ENCODE peak calls at places on chromosomes 11 and 22, in ten cellular contexts. S is kidney, B is left colon, Y is non-pigmented ciliary epithelial cell, A is A549, M is amniotic stem cell, O is substantia nigra, C is HEK293T, X is mucosa of descending colon, D is HFFc6. F is an unnamed sample.

GRCh38 chr22:48404801-48405447 is 1422.7 kb downstream of the BRD1 start:
- DNase-seq in S (no peak), B (no peak), Y (no peak), A (no peak), M (no peak), O (no peak), C (no peak), X (no peak), D (no peak), F (no peak)

GRCh38 chr11:115104851-115105453 is 399.3 kb downstream of the CADM1 start:
- DNase-seq in S (no peak), B (no peak), Y (no peak), A (no peak), M (no peak), O (no peak), C (no peak), X (no peak), D (no peak), F (no peak)

GRCh38 chr22:39183991-39184585 is 31.6 kb upstream of the CBX7 start:
- DNase-seq in S (peak; percentile 83), B (no peak), Y (no peak), A (no peak), M (no peak), O (peak; percentile 20), C (peak; percentile 24), X (no peak), D (no peak), F (no peak)

GRCh38 chr11:118156531-118157185 is 4.0 kb upstream of the SCN4B start:
- DNase-seq in S (no peak), B (no peak), Y (no peak), A (peak; percentile 26), M (no peak), O (no peak), C (peak; percentile 22), X (no peak), D (no peak), F (no peak)

GRCh38 chr11:2886191-2886894 is 768 bp upstream of the CDKN1C start:
- DNase-seq in S (peak; percentile 89), B (peak; percentile 39), Y (no peak), A (no peak), M (no peak), O (no peak), C (no peak), X (peak; percentile 62), D (no peak), F (peak; percentile 48)

GRCh38 chr11:103499710-103500340 is 390.6 kb downstream of the DYNC2H1 start:
- DNase-seq in S (no peak), B (no peak), Y (no peak), A (no peak), M (no peak), O (no peak), C (no peak), X (no peak), D (peak; percentile 22), F (no peak)

GRCh38 chr11:112418438-112418837 is 157.8 kb upstream of the PLET1 start:
- DNase-seq in S (no peak), B (no peak), Y (no peak), A (no peak), M (no peak), O (no peak), C (no peak), X (no peak), D (no peak), F (no peak)

GRCh38 chr11:111733009-111733408 is 33.2 kb downstream of the PPP2R1B start:
- DNase-seq in S (peak; percentile 78), B (no peak), Y (no peak), A (no peak), M (peak; percentile 76), O (no peak), C (no peak), X (no peak), D (peak; percentile 61), F (no peak)